ENCODE peak calls at places on chromosomes 16 and 17, in four cellular contexts. D is HepG2, X is K562, U is GM12878. M is an unnamed sample.

GRCh38 chr16:68369697-68370096 is 58.9 kb downstream of the PRMT7 start:
- DNase-seq in D (no peak), U (peak; percentile 75), X (no peak), M (no peak)

GRCh38 chr16:89174877-89175276 is 3.3 kb downstream of the CDH15 start:
- DNase-seq in U (no peak), D (no peak), X (no peak), M (no peak)

GRCh38 chr16:51556694-51557327 is 405.7 kb upstream of the SALL1 start:
- DNase-seq in D (no peak), X (no peak), U (no peak), M (peak; percentile 79)

GRCh38 chr17:5881849-5882248 is 188.3 kb upstream of the WSCD1 start:
- DNase-seq in X (no peak), U (no peak), D (no peak), M (no peak)

GRCh38 chr17:45814622-45815606 is 29.8 kb upstream of the SPPL2C start:
- DNase-seq in X (no peak), D (no peak), U (no peak), M (no peak)

GRCh38 chr17:80132906-80133625 is 13.9 kb downstream of the EIF4A3 start:
- DNase-seq in X (no peak), D (no peak), U (no peak), M (no peak)

GRCh38 chr16:1003551-1004347 is 22.2 kb downstream of the SOX8 start:
- DNase-seq in X (no peak), U (no peak), D (no peak), M (no peak)

GRCh38 chr16:50821586-50821985 is 79.7 kb downstream of the CYLD start:
- DNase-seq in U (no peak), D (peak; percentile 37), X (peak; percentile 18), M (peak; percentile 21)

GRCh38 chr17:62968445-62968923 is 2.4 kb downstream of the TANC2 start:
- DNase-seq in D (peak; percentile 83), X (peak; percentile 88), U (peak; percentile 24), M (peak; percentile 93)

GRCh38 chr17:30819941-30820705 is 4.4 kb downstream of the CRLF3 start:
- DNase-seq in U (no peak), D (no peak), X (no peak), M (no peak)

GRCh38 chr16:23520500-23520899 is 10.2 kb upstream of the GGA2 start:
- DNase-seq in U (no peak), X (no peak), D (no peak), M (no peak)

GRCh38 chr16:67652578-67653130 is 7.4 kb downstream of the ACD start:
- DNase-seq in X (peak; percentile 97), D (no peak), U (no peak), M (peak; percentile 48)

GRCh38 chr17:64020068-64020766 is at the start of gene ICAM2:
- DNase-seq in D (no peak), X (no peak), U (peak; percentile 90), M (no peak)

GRCh38 chr17:7589891-7590611 is at the start of gene SOX15:
- DNase-seq in D (no peak), U (no peak), X (no peak), M (no peak)

GRCh38 chr16:82582971-82583370 is 43.8 kb upstream of the CDH13 start:
- DNase-seq in U (no peak), X (no peak), D (no peak), M (no peak)

GRCh38 chr17:59611503-59611902 is 8.2 kb upstream of the CLTC start:
- DNase-seq in D (no peak), U (no peak), X (no peak), M (no peak)

DNA sequence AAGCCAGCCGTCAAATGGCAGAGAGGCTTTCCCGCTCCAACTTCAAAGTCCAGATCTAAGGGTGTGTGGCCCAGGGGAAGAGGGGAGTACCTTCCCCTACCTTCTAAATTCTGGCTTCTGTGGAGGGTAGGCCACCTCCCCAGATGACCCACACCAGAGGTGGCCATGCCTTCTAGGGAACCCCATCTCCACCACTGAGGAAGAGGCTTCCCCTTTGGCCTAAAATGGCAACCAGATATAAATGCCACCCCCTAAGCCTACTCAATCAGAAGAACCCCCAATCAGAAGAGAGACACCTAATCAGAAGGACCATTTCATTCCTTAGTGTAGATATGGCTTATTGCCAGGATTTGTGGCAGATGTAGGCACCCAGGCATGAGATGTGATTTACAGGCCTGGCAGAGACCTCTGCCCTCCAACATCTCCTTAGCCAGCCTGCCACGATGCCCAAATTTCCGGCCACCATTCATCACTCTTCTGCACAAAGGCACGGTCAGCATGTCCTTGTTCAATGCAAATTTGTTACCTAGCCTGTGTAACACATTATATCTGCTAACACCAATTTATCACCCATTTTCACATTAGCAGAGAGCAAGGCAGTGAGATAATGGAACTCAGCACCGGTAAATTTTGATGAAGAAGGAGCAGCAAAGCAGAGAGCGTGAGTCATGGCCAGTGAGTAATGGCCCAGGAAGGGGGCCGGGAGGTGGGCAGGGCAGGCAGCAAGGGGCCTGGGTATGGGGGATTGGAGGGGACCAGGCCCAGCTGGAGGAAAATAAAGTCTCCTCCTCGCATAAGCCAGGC is 1.2 kb upstream of the MGAT5B start:
- DNase-seq in U (no peak), D (no peak), X (no peak), M (no peak)
- TF ChIP-seq CHD2 in U (no peak), D (no peak), X (no peak), M (no peak)

GRCh38 chr17:44359458-44360143 is 4.1 kb downstream of the FAM171A2 start:
- DNase-seq in X (no peak), D (no peak), U (no peak), M (no peak)

GRCh38 chr17:44361292-44362055 is 2.2 kb downstream of the FAM171A2 start:
- DNase-seq in D (no peak), X (no peak), U (no peak), M (no peak)

GRCh38 chr17:44362056-44362355 is 1.6 kb downstream of the FAM171A2 start:
- DNase-seq in U (no peak), X (no peak), D (no peak), M (no peak)

GRCh38 chr17:44360144-44360533 is 3.5 kb downstream of the FAM171A2 start:
- DNase-seq in D (no peak), U (no peak), X (no peak), M (no peak)

GRCh38 chr17:44360826-44361225 is 2.8 kb downstream of the FAM171A2 start:
- DNase-seq in X (no peak), D (no peak), U (no peak), M (no peak)
- TF ChIP-seq MYC in X (no peak), D (no peak), U (no peak), M (no peak)

GRCh38 chr16:26740771-26741170 is 326.0 kb upstream of the C16orf82 start:
- DNase-seq in D (no peak), X (no peak), U (no peak), M (no peak)

GRCh38 chr16:26736084-26736483 is 330.6 kb upstream of the C16orf82 start:
- DNase-seq in U (no peak), X (no peak), D (no peak), M (no peak)

DNA sequence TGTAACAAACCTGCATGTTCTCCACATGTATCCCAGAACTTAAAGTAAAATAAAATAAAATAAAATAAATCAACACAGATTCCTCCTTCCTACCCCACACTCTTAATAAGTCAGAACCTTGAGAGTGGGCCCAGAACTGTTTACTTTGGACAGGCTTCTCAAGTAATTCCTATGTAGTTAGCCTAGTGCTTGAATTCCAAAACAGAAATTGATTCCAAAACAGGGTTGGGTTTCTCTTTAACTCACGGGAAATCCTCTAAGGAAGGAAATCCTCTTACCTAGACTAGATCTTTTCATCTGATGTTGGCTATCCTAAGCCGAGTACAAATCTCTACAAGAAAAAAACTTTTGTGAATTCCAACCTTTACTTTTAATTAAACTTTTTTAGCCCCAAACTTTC is 324.7 kb upstream of the C16orf82 start:
- DNase-seq in D (no peak), U (no peak), X (no peak), M (no peak)
- TF ChIP-seq CHD2 in D (no peak), U (no peak), X (no peak), M (no peak)

DNA sequence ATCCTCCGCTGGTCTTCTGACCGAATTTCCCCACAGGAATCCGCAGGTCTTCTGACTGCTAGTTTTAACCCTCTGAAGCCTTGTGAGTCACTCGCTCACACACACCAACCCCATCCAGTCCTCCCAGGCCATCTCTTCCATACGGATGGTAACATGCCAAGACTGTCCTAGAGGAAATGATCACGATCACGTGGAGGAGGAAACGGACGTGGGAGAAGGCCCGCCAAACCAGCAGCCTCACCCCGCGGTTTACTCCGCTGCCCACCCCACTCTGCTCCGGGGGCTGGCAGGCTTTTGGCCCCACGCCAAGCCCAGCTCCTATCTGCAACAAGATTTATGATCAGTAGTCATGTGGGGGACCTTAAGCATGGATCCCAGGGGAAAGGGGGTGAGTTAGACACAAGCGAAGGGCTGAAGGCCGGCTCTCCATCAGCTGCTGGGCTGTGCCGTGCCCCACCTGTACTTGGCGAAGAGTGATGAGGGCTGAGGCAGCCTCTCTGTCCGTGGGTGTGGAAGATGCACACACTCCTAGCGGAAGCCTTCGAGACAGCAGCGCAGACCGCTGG is 1.5 kb upstream of the FAAP100 start:
- DNase-seq in D (no peak), U (peak; percentile 9), X (peak; percentile 46), M (peak; percentile 71)
- TF ChIP-seq MYC in D (no peak), U (no peak), X (no peak), M (no peak)

DNA sequence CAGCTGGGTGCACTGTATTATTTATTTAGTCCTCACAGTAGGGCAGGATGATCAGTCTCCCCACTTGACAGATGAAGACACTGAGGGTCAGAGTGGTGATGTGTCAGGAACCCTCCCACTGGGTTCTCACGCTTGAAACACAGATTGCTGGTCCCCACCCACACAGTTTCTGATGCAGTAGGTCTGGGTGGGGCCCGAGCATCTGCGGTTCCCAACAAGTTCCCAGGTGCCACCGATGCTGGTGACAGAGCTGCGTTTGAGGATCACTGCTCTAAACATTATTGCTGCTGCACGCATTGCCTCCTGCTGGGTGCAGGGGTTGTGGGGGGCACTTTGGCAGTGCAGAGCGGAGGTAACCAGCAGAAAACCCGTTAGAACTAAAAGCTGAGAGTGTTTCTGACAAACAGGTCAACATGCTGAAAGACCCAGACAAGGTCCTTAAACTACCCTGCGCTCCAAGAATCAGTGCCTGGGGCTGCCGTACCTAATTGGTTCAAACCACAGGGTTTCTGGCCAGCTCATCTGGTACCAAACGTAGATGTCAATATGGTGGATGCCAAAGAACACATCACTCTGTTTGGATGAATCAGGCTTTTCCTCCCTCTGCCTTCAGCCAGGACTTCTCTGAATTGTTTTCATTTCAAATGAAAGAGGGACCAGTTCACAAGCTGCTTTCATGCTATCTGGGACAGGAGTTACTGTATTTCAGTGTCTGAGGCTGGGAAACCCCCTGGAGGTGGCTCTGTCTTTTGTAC is 76.0 kb downstream of the ABCC1 start:
- DNase-seq in D (no peak), U (no peak), X (no peak), M (peak; percentile 64)
- TF ChIP-seq CHD2 in D (no peak), U (no peak), X (no peak), M (no peak)

GRCh38 chr17:35948092-35948491 is 4.6 kb upstream of the LYZL6 start:
- DNase-seq in D (no peak), U (no peak), X (no peak), M (no peak)

GRCh38 chr17:35947156-35947585 is 3.7 kb upstream of the LYZL6 start:
- DNase-seq in U (no peak), D (peak; percentile 52), X (peak; percentile 54), M (peak; percentile 57)

GRCh38 chr17:35942588-35943186 is 826 bp downstream of the LYZL6 start:
- DNase-seq in U (no peak), D (no peak), X (peak; percentile 44), M (no peak)

GRCh38 chr17:35943537-35943936 is at the start of gene LYZL6:
- DNase-seq in U (no peak), D (no peak), X (no peak), M (no peak)

DNA sequence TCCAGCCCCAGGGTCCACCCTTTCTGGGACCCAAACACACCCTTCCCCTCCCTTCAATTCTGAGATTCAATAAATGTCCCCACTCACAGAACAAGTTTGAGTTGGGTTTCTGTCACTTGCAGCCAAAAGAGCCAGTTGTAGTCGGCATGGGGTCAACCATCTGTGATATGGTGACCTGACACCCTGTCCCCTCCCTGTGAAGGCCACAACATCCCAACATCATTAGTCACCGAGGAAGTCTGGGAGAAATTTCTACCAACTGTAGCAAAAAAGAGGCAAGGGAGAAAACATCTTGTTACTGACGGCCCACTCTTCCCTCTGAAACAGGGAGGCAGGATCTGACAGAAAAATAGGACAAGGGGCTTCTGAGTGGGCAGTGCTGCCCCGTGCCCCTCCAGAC is 638 bp upstream of the LYZL6 start:
- DNase-seq in D (no peak), U (no peak), X (no peak), M (no peak)
- TF ChIP-seq MYC in D (no peak), U (no peak), X (no peak), M (no peak)